ENCODE peak calls at places on chromosome 19, in five cellular contexts. M is BE2C; C is aorta; X is NT2/D1; U is CD8-positive, alpha-beta T cell. F is an unnamed sample. For H3K4me1, the result is how much of the 10 kb centered on the place peaks cover.

GRCh38 chr19:13823256-13823655 is 28.0 kb downstream of the ZSWIM4 start:
- DNase-seq in M (no peak), U (no peak), C (peak), X (no peak), F (no peak)

GRCh38 chr19:12721656-12722565 is 1.8 kb downstream of the TNPO2 start:
- DNase-seq in X (no peak), C (peak), M (peak), U (peak), F (no peak)

GRCh38 chr19:28234637-28235036 is 978.3 kb downstream of the UQCRFS1 start:
- DNase-seq in X (no peak), C (no peak), M (no peak), U (no peak), F (no peak)

GRCh38 chr19:5016781-5017180 is 47.9 kb downstream of the KDM4B start:
- DNase-seq in U (no peak), C (no peak), X (no peak), M (no peak), F (no peak)

GRCh38 chr19:38805180-38805579 is 7.6 kb downstream of the LGALS4 start:
- DNase-seq in X (no peak), U (no peak), C (peak), M (no peak), F (no peak)

GRCh38 chr19:44552324-44552723 is 22.8 kb upstream of the CEACAM20 start:
- DNase-seq in X (peak), U (no peak), M (peak), C (no peak), F (peak)

GRCh38 chr19:10260141-10260584 is 8.1 kb downstream of the MRPL4 start:
- DNase-seq in C (no peak), M (no peak), U (no peak), X (no peak), F (peak)

GRCh38 chr19:43639507-43640423 is at the start of gene CADM4:
- DNase-seq in C (peak), X (no peak), U (peak), M (peak), F (no peak)

GRCh38 chr19:8366961-8367326 is 3.0 kb downstream of the ANGPTL4 start:
- DNase-seq in M (no peak), C (peak), U (no peak), X (no peak), F (no peak)

GRCh38 chr19:44847144-44848035 is 1.3 kb downstream of the NECTIN2 start:
- DNase-seq in C (peak), U (no peak), X (no peak), M (peak), F (peak)

GRCh38 chr19:53192771-53193533 is at the start of gene ZNF665:
- DNase-seq in X (peak), C (peak), M (peak), U (peak), F (no peak)

GRCh38 chr19:37669336-37669963 is 14.2 kb upstream of the ZFP30 start:
- DNase-seq in X (no peak), U (no peak), M (no peak), C (no peak), F (no peak)

GRCh38 chr19:41353466-41354342 is at the start of gene TGFB1:
- DNase-seq in C (peak), M (peak), X (no peak), U (peak), F (peak)

GRCh38 chr19:35264281-35265125 is 4.3 kb upstream of the USF2 start:
- DNase-seq in X (no peak), U (peak), C (peak), M (no peak), F (no peak)

GRCh38 chr19:10747271-10747670 is 29.4 kb downstream of the DNM2 start:
- DNase-seq in U (no peak), X (no peak), M (no peak), C (no peak), F (no peak)

GRCh38 chr19:49946415-49946814 is 14.6 kb downstream of the SIGLEC11 start:
- DNase-seq in U (no peak), M (no peak), X (no peak), C (peak), F (no peak)

GRCh38 chr19:27652281-27652680 is 1560.7 kb downstream of the UQCRFS1 start:
- DNase-seq in C (no peak), X (no peak), M (no peak), U (peak), F (no peak)

GRCh38 chr19:54029930-54030490 is 33.7 kb downstream of the VSTM1 start:
- DNase-seq in U (peak), C (no peak), M (peak), X (peak), F (peak)

GRCh38 chr19:29303035-29303706 is 90.2 kb upstream of the UQCRFS1 start:
- DNase-seq in M (no peak), U (no peak), X (no peak), C (peak), F (no peak)

DNA sequence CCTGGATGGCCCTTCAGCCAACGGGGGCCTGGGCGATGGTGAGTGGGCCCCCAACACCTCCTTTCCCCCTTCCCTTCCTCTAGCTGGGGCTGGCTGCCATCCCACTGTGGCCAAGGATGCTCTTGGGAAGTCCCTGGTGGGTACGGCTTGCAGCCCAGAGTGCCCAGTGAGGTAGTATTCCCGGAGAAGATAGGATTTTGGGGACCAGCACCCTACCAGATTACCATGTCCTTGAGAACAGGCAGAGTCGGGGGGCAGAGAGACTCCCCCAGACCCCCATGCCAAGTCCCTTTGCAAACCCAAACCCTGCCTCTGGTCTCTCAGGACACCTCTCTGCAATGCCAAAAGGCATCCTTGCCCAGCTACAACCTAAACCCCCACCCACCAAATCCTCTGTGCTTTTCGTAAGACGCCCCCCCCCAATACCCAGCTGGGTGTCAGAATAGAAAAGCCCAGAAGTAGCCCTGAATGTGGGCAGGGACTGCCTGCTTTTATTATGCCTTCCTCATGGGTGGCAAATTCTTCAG is 1.7 kb downstream of the HIF3A start:
- DNase-seq in X (no peak), U (no peak), M (no peak), C (no peak), F (no peak)
- H3K4me1 ChIP-seq in X (under half), U (under half), M (under half), C (under half), F (under half)

GRCh38 chr19:3053780-3054179 is 8.5 kb downstream of the TLE5 start:
- DNase-seq in X (no peak), M (no peak), U (no peak), C (no peak), F (no peak)

GRCh38 chr19:3055741-3056453 is 6.4 kb downstream of the TLE5 start:
- DNase-seq in M (no peak), X (no peak), U (no peak), C (no peak), F (peak)

GRCh38 chr19:3054972-3055740 is 7.1 kb downstream of the TLE5 start:
- DNase-seq in U (no peak), M (no peak), C (no peak), X (no peak), F (no peak)

GRCh38 chr19:3054265-3054971 is 7.9 kb downstream of the TLE5 start:
- DNase-seq in M (no peak), C (no peak), U (no peak), X (no peak), F (no peak)

GRCh38 chr19:3053218-3053621 is 9.1 kb downstream of the TLE5 start:
- DNase-seq in C (no peak), M (no peak), U (no peak), X (no peak), F (no peak)
- H3K4me1 ChIP-seq in C (under half), M (under half), U (half or more), X (under half), F (under half)

DNA sequence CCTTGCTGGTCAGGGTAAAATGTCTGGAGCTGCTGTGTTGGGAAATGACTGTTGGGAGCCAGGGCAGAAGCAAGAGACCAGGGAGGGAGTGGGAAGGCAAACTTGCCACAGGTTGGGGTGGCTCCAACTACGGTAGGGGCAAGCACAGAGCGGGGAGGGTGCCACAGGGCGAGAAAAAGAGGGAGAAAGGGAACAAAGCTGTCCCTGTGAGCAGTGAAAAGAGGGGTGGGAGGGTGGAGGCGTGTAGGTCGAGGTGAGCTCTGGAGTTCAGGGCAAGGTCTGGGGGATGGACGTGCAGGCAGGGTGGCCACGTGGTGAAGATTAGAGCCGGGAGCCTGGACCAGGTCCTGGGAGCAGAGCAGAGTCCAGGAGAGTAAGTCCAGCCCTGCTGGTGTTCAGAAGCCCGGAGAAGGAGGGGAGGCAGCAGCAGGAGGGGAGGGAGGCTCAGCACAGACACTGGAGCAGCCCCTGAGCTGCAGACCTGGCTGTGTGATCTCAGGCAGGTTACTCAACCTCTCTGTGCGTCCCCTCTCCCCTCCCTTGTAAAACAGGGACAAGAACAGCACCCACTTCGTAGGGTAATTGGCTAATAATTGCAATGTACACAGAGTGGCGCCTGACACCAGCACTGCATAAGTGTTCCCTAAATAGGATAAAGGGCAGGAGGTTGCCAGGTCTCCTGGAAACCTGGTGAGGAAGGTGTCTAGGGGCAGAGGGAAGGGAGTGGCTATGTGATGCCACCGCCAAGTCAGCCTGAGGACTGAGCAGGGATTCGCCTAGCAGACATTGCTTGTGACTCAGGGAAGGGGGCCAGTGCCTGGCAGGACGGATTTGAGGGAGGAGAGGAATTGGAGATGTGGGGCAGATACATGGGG is 3.2 kb upstream of the POLR2E start:
- DNase-seq in M (no peak), X (no peak), U (no peak), C (no peak), F (no peak)
- H3K4me1 ChIP-seq in M (under half), X (under half), U (half or more), C (under half), F (half or more)

DNA sequence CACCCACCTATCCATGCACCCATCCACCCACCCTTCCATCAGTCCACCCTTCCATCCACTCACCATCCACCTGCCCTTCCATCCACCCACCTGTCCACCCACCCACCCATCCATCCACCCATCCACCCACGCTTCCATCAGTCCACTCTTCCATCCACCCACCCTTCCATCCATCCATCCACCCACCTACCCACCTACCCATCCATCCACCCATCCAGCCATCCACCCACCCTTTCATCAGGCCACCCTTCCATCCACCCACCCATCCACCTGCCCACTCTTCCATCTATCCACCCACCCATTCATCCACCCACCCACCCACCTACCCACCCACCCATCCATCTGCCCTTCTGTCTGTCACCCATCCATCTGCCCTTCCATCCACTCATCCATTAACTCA is 17.0 kb downstream of the KLHL26 start:
- DNase-seq in C (no peak), M (no peak), X (no peak), U (no peak), F (no peak)
- H3K4me1 ChIP-seq in C (under half), M (under half), X (under half), U (under half), F (under half)

DNA sequence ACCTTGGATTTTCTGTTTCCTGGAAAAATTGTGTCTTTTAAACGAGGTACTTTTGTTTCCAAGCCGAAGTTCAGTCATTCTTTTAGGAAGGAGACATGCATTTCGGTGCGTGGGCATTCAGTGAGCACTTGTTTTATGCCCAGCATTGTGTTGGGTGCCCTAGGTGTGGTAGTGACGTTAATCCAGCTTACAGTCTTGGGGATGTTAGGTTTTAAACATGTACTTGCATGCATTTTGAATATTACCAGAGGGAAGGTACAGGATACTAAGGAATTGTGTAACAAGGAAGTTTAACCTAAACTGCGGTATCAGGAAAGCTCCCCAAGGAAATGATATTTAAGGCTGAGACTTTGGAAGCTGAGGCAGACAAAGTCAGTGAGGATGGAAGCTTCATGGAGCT is 66.3 kb downstream of the ARHGAP35 start:
- DNase-seq in M (no peak), X (no peak), C (no peak), U (no peak), F (no peak)
- H3K4me1 ChIP-seq in M (under half), X (under half), C (under half), U (under half), F (half or more)

GRCh38 chr19:16345457-16345856 is 20.8 kb downstream of the KLF2 start:
- DNase-seq in U (no peak), X (no peak), M (no peak), C (no peak), F (no peak)
- H3K4me1 ChIP-seq in U (under half), X (under half), M (under half), C (under half), F (under half)

F was measured in HCT116.